ENCODE peak calls at places on chromosomes 4 and X, in five cellular contexts. V, C, N, R and U are unnamed samples.

GRCh38 chrX:74119016-74119910 is 184.7 kb upstream of the ZCCHC13 start:
- DNase-seq in R (peak; percentile 57), N (no peak), C (no peak), V (no peak), U (no peak)

GRCh38 chr4:137981277-137981676 is 260.9 kb downstream of the SLC7A11 start:
- DNase-seq in N (no peak), C (no peak), V (no peak), R (peak; percentile 59), U (no peak)

GRCh38 chr4:148716361-148717063 is 274.3 kb upstream of the NR3C2 start:
- DNase-seq in C (no peak), V (no peak), N (no peak), R (no peak), U (no peak)

GRCh38 chr4:99927566-99927965 is 18.9 kb downstream of the DNAJB14 start:
- DNase-seq in C (no peak), V (no peak), R (no peak), N (no peak), U (no peak)

GRCh38 chrX:54540289-54540688 is 10.3 kb downstream of the GNL3L start:
- DNase-seq in R (peak; percentile 72), V (no peak), C (no peak), N (no peak), U (no peak)

GRCh38 chr4:173526034-173526482 is 4.0 kb downstream of the HAND2 start:
- DNase-seq in N (no peak), C (no peak), R (no peak), V (no peak), U (no peak)

GRCh38 chr4:24419147-24420034 is 165.0 kb downstream of the DHX15 start:
- DNase-seq in C (peak; percentile 29), V (peak; percentile 62), R (peak; percentile 69), N (peak; percentile 82), U (peak; percentile 21)

GRCh38 chrX:1554469-1555210 is 17.7 kb upstream of the P2RY8 start:
- DNase-seq in C (peak; percentile 27), V (no peak), N (peak; percentile 87), R (no peak), U (no peak)

GRCh38 chr4:169253904-169254303 is 16.9 kb downstream of the SH3RF1 start:
- DNase-seq in N (no peak), R (peak; percentile 94), C (no peak), V (no peak), U (no peak)

GRCh38 chr4:24810016-24810415 is 14.6 kb downstream of the SOD3 start:
- DNase-seq in N (no peak), R (peak; percentile 83), V (no peak), C (no peak), U (no peak)

GRCh38 chr4:121168865-121169281 is 4.8 kb upstream of the TNIP3 start:
- DNase-seq in R (no peak), C (no peak), V (no peak), N (no peak), U (no peak)

GRCh38 chrX:12210196-12210815 is 72.0 kb downstream of the FRMPD4 start:
- DNase-seq in N (no peak), V (no peak), C (no peak), R (peak; percentile 78), U (no peak)

GRCh38 chr4:149845643-149846208 is 30.1 kb upstream of the IQCM start:
- DNase-seq in C (no peak), N (no peak), V (no peak), R (no peak), U (no peak)

GRCh38 chr4:26779674-26780073 is 81.0 kb upstream of the STIM2 start:
- DNase-seq in R (peak; percentile 48), C (no peak), V (no peak), N (no peak), U (no peak)

GRCh38 chr4:120769227-120769626 is 153.3 kb downstream of the PRDM5 start:
- DNase-seq in N (no peak), V (no peak), R (peak; percentile 96), C (no peak), U (no peak)

GRCh38 chr4:171266666-171267065 is 546.5 kb upstream of the GALNTL6 start:
- DNase-seq in N (no peak), C (no peak), V (no peak), R (no peak), U (no peak)

GRCh38 chr4:3123201-3123671 is 48.8 kb downstream of the HTT start:
- DNase-seq in R (peak; percentile 59), N (no peak), C (no peak), V (no peak), U (no peak)

GRCh38 chr4:2785613-2786012 is 7.3 kb upstream of the SH3BP2 start:
- DNase-seq in N (peak; percentile 68), V (peak; percentile 47), R (no peak), C (no peak), U (no peak)

GRCh38 chr4:73721419-73721818 is 18.9 kb upstream of the CXCL8 start:
- DNase-seq in V (no peak), C (no peak), N (no peak), R (peak; percentile 77), U (no peak)

GRCh38 chr4:174217273-174218126 is 66.0 kb downstream of the FBXO8 start:
- DNase-seq in R (peak; percentile 37), C (no peak), V (no peak), N (no peak), U (no peak)

GRCh38 chr4:157052429-157053040 is 23.4 kb upstream of the GLRB start:
- DNase-seq in C (no peak), R (no peak), V (no peak), N (no peak), U (no peak)

GRCh38 chr4:53925050-53925605 is 139.3 kb downstream of the CHIC2 start:
- DNase-seq in N (no peak), C (no peak), R (no peak), V (no peak), U (no peak)

GRCh38 chr4:182556576-182556975 is 313.4 kb downstream of the TENM3 start:
- DNase-seq in N (no peak), V (no peak), R (peak; percentile 82), C (no peak), U (no peak)

GRCh38 chrX:30666094-30666493 is 12.9 kb downstream of the GK start:
- DNase-seq in C (no peak), R (no peak), N (no peak), V (no peak), U (no peak)

GRCh38 chr4:168881754-168882153 is 128.3 kb downstream of the CBR4 start:
- DNase-seq in R (no peak), C (no peak), N (no peak), V (no peak), U (no peak)

GRCh38 chr4:168863719-168864632 is 146.1 kb downstream of the CBR4 start:
- DNase-seq in C (no peak), N (no peak), V (no peak), R (no peak), U (no peak)

GRCh38 chrX:107683931-107684330 is 55.6 kb downstream of the PRPS1 start:
- DNase-seq in N (no peak), R (no peak), C (no peak), V (no peak), U (no peak)
- H3K27ac ChIP-seq in N (peak overlapping the region; percentile 48), R (no peak overlapping the region), C (no peak overlapping the region), V (no peak overlapping the region), U (no peak overlapping the region)

GRCh38 chr4:81806485-81806884 is 334.8 kb upstream of the RASGEF1B start:
- DNase-seq in C (no peak), R (no peak), N (no peak), V (no peak), U (no peak)

GRCh38 chr4:81807386-81807785 is 335.7 kb upstream of the RASGEF1B start:
- DNase-seq in R (no peak), C (no peak), N (no peak), V (no peak), U (no peak)

GRCh38 chr4:81804849-81805248 is 333.1 kb upstream of the RASGEF1B start:
- DNase-seq in R (no peak), N (no peak), C (no peak), V (no peak), U (no peak)

GRCh38 chr4:81811562-81812293 is 340.0 kb upstream of the RASGEF1B start:
- DNase-seq in V (no peak), N (no peak), R (no peak), C (no peak), U (no peak)

DNA sequence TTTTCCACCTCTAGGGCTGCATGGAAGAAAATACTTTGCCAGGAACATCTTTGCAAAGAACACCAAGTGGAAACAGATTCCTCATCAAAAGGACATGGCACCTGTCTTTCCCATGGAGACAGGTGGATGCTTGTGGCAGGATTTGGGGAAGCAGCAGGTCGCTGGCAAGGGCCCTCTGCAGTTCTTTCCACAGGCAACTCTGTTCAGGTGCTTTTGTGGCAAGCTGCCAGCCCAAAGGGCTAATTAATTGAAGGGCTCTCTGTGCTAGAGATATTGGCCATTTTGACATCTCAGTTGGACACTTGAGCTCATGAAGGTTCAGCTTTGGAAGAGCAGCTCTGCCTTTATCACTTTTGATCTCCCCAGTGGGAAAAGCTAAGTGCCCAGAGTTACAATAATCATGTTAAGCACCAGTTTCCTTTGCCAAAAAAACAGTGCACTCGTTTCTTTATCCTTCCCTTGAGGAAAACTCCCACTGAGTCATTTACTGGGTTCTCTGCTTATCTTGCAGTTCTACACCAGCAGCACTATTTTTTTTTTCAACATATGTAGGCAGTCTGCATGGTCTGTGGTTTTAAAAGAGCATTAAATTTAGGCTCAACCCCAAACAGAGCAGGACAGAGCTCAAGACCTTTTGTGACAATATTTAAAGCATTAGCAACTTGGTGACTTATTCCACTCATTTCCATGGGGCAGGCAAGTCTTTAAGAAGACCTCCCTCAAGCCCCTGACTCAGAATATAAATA is 336.4 kb upstream of the RASGEF1B start:
- DNase-seq in R (no peak), C (no peak), N (no peak), V (no peak), U (no peak)
- H3K27ac ChIP-seq in R (no peak overlapping the region), C (no peak overlapping the region), N (no peak overlapping the region), V (no peak overlapping the region), U (no peak overlapping the region)

GRCh38 chr4:19711871-19712270 is 539.8 kb upstream of the SLIT2 start:
- DNase-seq in N (no peak), R (peak; percentile 87), V (no peak), C (no peak), U (no peak)
- H3K27ac ChIP-seq in N (no peak overlapping the region), R (no peak overlapping the region), V (no peak overlapping the region), C (no peak overlapping the region), U (no peak overlapping the region)

DNA sequence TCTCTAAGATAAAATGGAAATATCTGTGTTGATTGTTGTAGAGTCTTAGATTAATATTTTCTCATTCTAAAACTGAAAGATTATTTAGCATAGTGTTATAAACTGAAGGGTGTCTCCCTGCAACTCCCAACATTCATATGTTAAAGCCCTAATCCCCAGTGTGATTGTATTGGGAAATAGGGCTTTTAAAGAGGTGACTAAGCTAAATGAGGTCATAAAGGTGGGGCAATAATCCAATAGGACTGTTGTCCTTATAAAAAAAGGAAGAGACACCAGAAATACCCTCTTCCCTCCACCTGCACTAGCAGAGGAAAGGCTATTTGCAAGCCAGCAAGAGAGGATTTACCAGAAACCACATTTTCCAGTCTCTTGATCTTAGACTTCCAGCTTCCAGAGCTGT is 1626.4 kb downstream of the C4orf33 start:
- DNase-seq in N (no peak), R (no peak), C (no peak), V (no peak), U (no peak)
- H3K27ac ChIP-seq in N (no peak overlapping the region), R (no peak overlapping the region), C (no peak overlapping the region), V (no peak overlapping the region), U (no peak overlapping the region)